ENCODE peak calls at places on chromosomes 4 and X, in eight cellular contexts. J, K, G, N, X, C, Y and L are unnamed samples.

GRCh38 chr4:76594152-76594551 is 159.1 kb downstream of the SHROOM3 start:
- DNase-seq in N (no peak), K (no peak), J (no peak), C (no peak), Y (no peak), G (no peak), X (no peak), L (no peak)

GRCh38 chrX:123425904-123426303 is 241.8 kb downstream of the GRIA3 start:
- DNase-seq in X (no peak), N (no peak), Y (no peak), J (no peak), K (peak), C (no peak), G (no peak), L (no peak)

GRCh38 chrX:71607488-71607887 is 10.8 kb downstream of the CXCR3 start:
- DNase-seq in K (no peak), J (no peak), G (no peak), Y (no peak), C (no peak), N (no peak), X (no peak), L (no peak)

GRCh38 chrX:97524997-97525396 is 641.3 kb downstream of the RPA4 start:
- DNase-seq in J (no peak), X (no peak), C (peak), Y (no peak), N (no peak), K (peak), G (no peak), L (no peak)

GRCh38 chr4:152007108-152007507 is 246.3 kb upstream of the GATB start:
- DNase-seq in G (no peak), N (no peak), J (no peak), K (no peak), C (no peak), X (no peak), Y (no peak), L (no peak)

GRCh38 chr4:7693711-7694110 is 245.9 kb downstream of the AFAP1 start:
- DNase-seq in Y (no peak), J (no peak), C (no peak), X (no peak), G (no peak), N (no peak), K (no peak), L (no peak)

GRCh38 chrX:47229427-47229826 is 3.4 kb upstream of the USP11 start:
- DNase-seq in Y (no peak), K (no peak), N (no peak), G (no peak), C (no peak), X (no peak), J (no peak), L (no peak)

GRCh38 chr4:150579591-150580234 is 2.2 kb upstream of the MAB21L2 start:
- DNase-seq in K (no peak), Y (peak), J (no peak), G (peak), C (no peak), N (no peak), X (no peak), L (no peak)

GRCh38 chr4:148445903-148446261 is 3.7 kb upstream of the NR3C2 start:
- DNase-seq in Y (no peak), J (no peak), G (no peak), C (no peak), X (no peak), N (no peak), K (no peak), L (no peak)

GRCh38 chr4:26061248-26061986 is 147.4 kb downstream of the SMIM20 start:
- DNase-seq in Y (peak), C (peak), N (no peak), X (no peak), J (no peak), K (peak), G (no peak), L (peak)

GRCh38 chrX:102546818-102547493 is 30.4 kb upstream of the TMSB15A start:
- DNase-seq in X (no peak), K (no peak), G (no peak), C (no peak), N (no peak), J (peak), Y (no peak), L (no peak)

GRCh38 chrX:116198810-116199209 is 28.3 kb downstream of the AGTR2 start:
- DNase-seq in G (no peak), J (no peak), K (peak), N (no peak), C (peak), Y (no peak), X (no peak), L (no peak)

GRCh38 chr4:100581337-100581736 is 63.5 kb upstream of the EMCN start:
- DNase-seq in G (no peak), X (no peak), Y (no peak), K (peak), C (no peak), J (no peak), N (no peak), L (no peak)

GRCh38 chr4:80732010-80732409 is 298.5 kb upstream of the BMP3 start:
- DNase-seq in G (no peak), Y (no peak), N (no peak), C (peak), X (no peak), J (no peak), K (peak), L (no peak)